ENCODE peak calls at places on chromosomes 7 and 10, in four cellular contexts. K is neural progenitor cell; Q is K562; P is effector memory CD4-positive, alpha-beta T cell. M is an unnamed sample. For H3K27me3, the result is how much of the 10 kb centered on the place peaks cover.

GRCh38 chr7:96316949-96317348 is 4.9 kb downstream of the SLC25A13 start:
- DNase-seq in K (no peak), Q (no peak), P (no peak), M (no peak)

GRCh38 chr10:76114556-76114955 is 683.1 kb downstream of the LRMDA start:
- DNase-seq in K (no peak), Q (no peak), P (no peak), M (no peak)

GRCh38 chr7:20828947-20829346 is 42.3 kb upstream of the SP8 start:
- DNase-seq in K (no peak), Q (no peak), P (no peak), M (no peak)

GRCh38 chr10:98427011-98427515 is 12.1 kb upstream of the PYROXD2 start:
- DNase-seq in K (no peak), Q (no peak), P (no peak), M (no peak)

GRCh38 chr10:17238445-17239275 is 10.6 kb downstream of the VIM start:
- DNase-seq in K (no peak), Q (no peak), P (no peak), M (no peak)

GRCh38 chr7:492714-493065 is 27.0 kb downstream of the PDGFA start:
- DNase-seq in K (no peak), Q (no peak), P (no peak), M (no peak)

GRCh38 chr7:115271332-115272235 is 349.7 kb downstream of the MDFIC start:
- DNase-seq in K (no peak), Q (no peak), P (no peak), M (no peak)

GRCh38 chr10:17290226-17290625 is 62.2 kb downstream of the VIM start:
- DNase-seq in K (peak), Q (peak), P (no peak), M (no peak)

GRCh38 chr10:66552331-66552730 is 373.5 kb upstream of the LRRTM3 start:
- DNase-seq in K (no peak), Q (no peak), P (no peak), M (no peak)

GRCh38 chr7:123745437-123745836 is 3.4 kb downstream of the WASL start:
- DNase-seq in K (no peak), Q (no peak), P (no peak), M (no peak)

GRCh38 chr7:123747620-123748141 is 1.1 kb downstream of the WASL start:
- DNase-seq in K (peak), Q (peak), P (peak), M (peak)

GRCh38 chr7:123747089-123747488 is 1.7 kb downstream of the WASL start:
- DNase-seq in K (no peak), Q (no peak), P (no peak), M (no peak)

GRCh38 chr7:123744416-123744815 is 4.4 kb downstream of the WASL start:
- DNase-seq in K (no peak), Q (no peak), P (no peak), M (no peak)

GRCh38 chr7:123746055-123746454 is 2.7 kb downstream of the WASL start:
- DNase-seq in K (peak), Q (no peak), P (no peak), M (no peak)
- H3K4me3 ChIP-seq in K (peak), Q (peak), P (no peak), M (no peak)

DNA sequence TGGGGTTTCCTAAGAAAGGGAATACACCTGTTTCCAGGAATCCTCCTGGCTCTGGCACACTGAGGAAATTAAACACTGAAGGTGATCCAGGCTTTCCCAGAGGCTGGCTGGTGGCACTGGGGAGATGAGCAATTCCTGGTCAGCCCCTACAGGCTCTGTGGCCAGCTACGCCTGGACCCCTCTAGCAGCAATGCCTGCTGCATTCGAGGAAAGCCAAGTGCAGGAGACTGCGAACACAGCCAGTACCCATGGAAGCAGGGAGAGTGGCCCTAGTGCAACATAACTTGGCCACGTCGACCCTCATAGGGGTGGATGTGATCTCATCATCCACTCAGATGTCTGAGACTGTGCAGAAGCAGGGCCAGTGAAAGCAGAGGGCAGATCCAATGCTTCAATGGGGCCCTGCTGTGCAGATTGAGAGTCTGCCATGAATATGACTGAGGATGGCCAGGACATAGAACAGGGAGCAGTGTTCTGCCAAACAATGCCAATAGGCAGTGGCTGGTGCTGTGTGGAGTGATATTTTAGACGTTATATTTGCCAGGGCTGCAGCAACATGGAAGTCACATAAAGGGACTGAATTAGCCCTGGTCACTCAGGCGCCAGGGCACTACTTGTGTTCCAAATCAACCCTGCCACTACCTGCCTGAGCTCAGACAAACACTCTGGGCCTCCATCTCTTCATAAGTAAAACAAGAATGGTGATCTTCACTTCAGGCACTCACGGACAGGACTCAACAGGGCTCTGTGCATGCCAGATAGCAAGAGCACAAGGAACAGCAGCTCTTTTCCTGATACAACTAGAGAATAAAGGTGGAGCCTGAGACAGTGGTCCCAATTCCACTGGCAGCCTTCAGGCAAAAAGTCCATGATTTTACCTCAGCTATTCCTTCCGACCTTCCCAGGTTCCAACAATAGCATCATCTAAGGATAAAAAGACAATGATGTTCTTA is 2.4 kb downstream of the ZNF488 start:
- DNase-seq in K (no peak), Q (no peak), P (no peak), M (no peak)
- H3K27me3 ChIP-seq in K (under half), Q (half or more), P (under half), M (under half)

GRCh38 chr7:94547128-94547527 is 37.5 kb downstream of the CASD1 start:
- DNase-seq in K (no peak), Q (no peak), P (no peak), M (no peak)
- H3K27ac ChIP-seq in K (no peak), Q (no peak), P (no peak), M (no peak)

GRCh38 chr10:84805149-84805548 is 476.8 kb downstream of the CCSER2 start:
- DNase-seq in K (no peak), Q (no peak), P (no peak), M (no peak)
- H3K4me3 ChIP-seq in K (no peak), Q (no peak), P (no peak), M (no peak)

GRCh38 chr10:93844979-93845626 is 48.7 kb upstream of the SLC35G1 start:
- DNase-seq in K (no peak), Q (no peak), P (no peak), M (no peak)
- H3K27me3 ChIP-seq in K (half or more), Q (under half), P (under half), M (under half)

DNA sequence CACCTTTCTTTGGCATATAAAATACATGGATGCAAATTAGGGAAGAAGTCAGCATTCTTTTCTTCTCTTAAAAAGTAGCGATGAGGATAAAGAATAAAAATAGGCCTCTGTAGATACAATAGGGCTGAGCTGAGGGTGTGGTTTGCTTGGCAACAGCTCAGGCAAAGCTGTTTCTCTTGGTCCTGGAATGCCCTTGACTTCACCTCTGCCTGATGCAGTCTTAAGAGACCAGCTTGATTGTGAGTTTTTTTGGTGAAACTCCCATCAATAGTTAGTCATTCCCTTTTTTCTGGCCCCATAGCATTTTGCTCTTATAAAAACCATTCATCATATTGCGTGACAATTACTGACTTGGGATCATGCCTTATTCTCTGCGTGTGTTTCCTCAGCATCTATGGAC is 42.1 kb upstream of the MKLN1 start:
- DNase-seq in K (no peak), Q (no peak), P (no peak), M (no peak)
- H3K27ac ChIP-seq in K (no peak), Q (no peak), P (no peak), M (no peak)

M was measured in iPS DF 6.9.